ENCODE peak calls at places on chromosomes 6 and 20, in four cellular contexts. H, N, S and U are unnamed samples.

GRCh38 chr6:143187173-143187908 is 126.7 kb downstream of the AIG1 start:
- DNase-seq in S (no peak), H (no peak), N (no peak), U (no peak)

GRCh38 chr6:144017167-144018094 is 9.4 kb upstream of the PLAGL1 start:
- DNase-seq in S (no peak), H (no peak), N (no peak), U (no peak)

GRCh38 chr6:166935353-166935752 is 21.0 kb downstream of the RNASET2 start:
- DNase-seq in N (no peak), S (no peak), H (peak; percentile 6), U (no peak)

GRCh38 chr20:45080867-45081616 is 19.9 kb downstream of the KCNS1 start:
- DNase-seq in S (no peak), N (no peak), H (no peak), U (no peak)

GRCh38 chr6:97136644-97137358 is 146.2 kb downstream of the MMS22L start:
- DNase-seq in S (no peak), N (no peak), H (no peak), U (no peak)

GRCh38 chr20:19427480-19427879 is 215.0 kb downstream of the SLC24A3 start:
- DNase-seq in S (no peak), N (no peak), H (peak; percentile 54), U (peak; percentile 79)

GRCh38 chr20:31542201-31542842 is 28.1 kb downstream of the HM13 start:
- DNase-seq in H (no peak), N (no peak), S (no peak), U (no peak)

GRCh38 chr20:35171753-35172433 is at the start of gene PROCR:
- DNase-seq in S (peak; percentile 76), N (peak; percentile 87), H (peak; percentile 86), U (peak; percentile 87)

GRCh38 chr6:32058511-32058963 is 20.3 kb downstream of the CYP21A2 start:
- DNase-seq in H (no peak), N (no peak), S (no peak), U (no peak)

GRCh38 chr6:16767765-16768514 is 6.7 kb upstream of the ATXN1 start:
- DNase-seq in H (no peak), N (no peak), S (no peak), U (no peak)

GRCh38 chr20:22904411-22904810 is 130.7 kb upstream of the SSTR4 start:
- DNase-seq in N (no peak), S (no peak), H (no peak), U (no peak)

GRCh38 chr6:54874349-54875048 is 27.9 kb downstream of the FAM83B start:
- DNase-seq in H (no peak), N (no peak), S (no peak), U (no peak)

GRCh38 chr6:119241124-119241491 is 108.5 kb downstream of the MAN1A1 start:
- DNase-seq in H (no peak), S (no peak), N (no peak), U (no peak)

GRCh38 chr6:16769131-16769985 is 8.1 kb upstream of the ATXN1 start:
- DNase-seq in H (no peak), N (peak; percentile 38), S (no peak), U (no peak)

GRCh38 chr6:146028835-146029572 is at the start of gene GRM1:
- DNase-seq in S (no peak), N (peak; percentile 5), H (no peak), U (no peak)

GRCh38 chr6:169827372-169827771 is 76.0 kb downstream of the ERMARD start:
- DNase-seq in H (no peak), N (no peak), S (no peak), U (no peak)

GRCh38 chr6:136969930-136970329 is 47.8 kb downstream of the SLC35D3 start:
- DNase-seq in H (no peak), S (no peak), N (no peak), U (no peak)

GRCh38 chr20:10581823-10582222 is 92.0 kb downstream of the JAG1 start:
- DNase-seq in H (no peak), N (no peak), S (no peak), U (no peak)

GRCh38 chr6:43499028-43499815 is 10.9 kb downstream of the LRRC73 start:
- DNase-seq in N (no peak), H (no peak), S (no peak), U (no peak)

GRCh38 chr6:52929321-52930164 is 20.0 kb upstream of the GSTA3 start:
- DNase-seq in N (no peak), H (no peak), S (no peak), U (no peak)

GRCh38 chr20:37669062-37669772 is 24.6 kb upstream of the CTNNBL1 start:
- DNase-seq in H (no peak), N (no peak), S (no peak), U (no peak)

GRCh38 chr6:137784583-137784982 is 82.5 kb upstream of the TNFAIP3 start:
- DNase-seq in H (no peak), N (no peak), S (no peak), U (no peak)

GRCh38 chr20:5918856-5919633 is 31.3 kb downstream of the TRMT6 start:
- DNase-seq in N (no peak), S (no peak), H (no peak), U (no peak)

GRCh38 chr6:161031721-161032495 is 40.3 kb downstream of the MAP3K4 start:
- DNase-seq in N (no peak), H (no peak), S (no peak), U (no peak)

GRCh38 chr20:57267158-57267821 is 849 bp upstream of the BMP7 start:
- DNase-seq in H (no peak), N (no peak), S (no peak), U (no peak)
- H3K4me1 ChIP-seq in H (no peaks in the 10 kb centered on the region), N (peaks cover 19% of the 10 kb centered on the region), S (no peaks in the 10 kb centered on the region), U (peaks cover 40% of the 10 kb centered on the region)

DNA sequence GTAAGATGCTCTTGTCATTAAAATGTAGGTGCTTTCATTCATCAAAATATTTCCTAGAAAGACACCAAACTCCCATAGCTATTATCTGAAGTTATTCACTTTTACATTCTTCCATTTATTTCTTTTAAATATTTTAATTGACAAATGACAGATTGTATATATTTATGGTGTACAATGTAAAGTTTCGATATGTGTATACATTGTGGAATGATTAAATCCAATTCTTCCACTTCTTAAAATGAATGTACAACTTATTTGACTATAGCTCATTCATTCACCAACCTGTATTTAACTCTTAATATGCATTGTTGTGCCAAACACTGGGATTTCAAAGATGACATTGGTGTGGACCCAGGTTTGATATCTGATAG is 41.0 kb downstream of the CCN2 start:
- DNase-seq in N (no peak), S (no peak), H (no peak), U (no peak)
- H3K4me3 ChIP-seq in N (no peak overlapping the region), S (no peak overlapping the region), H (no peak overlapping the region), U (no peak overlapping the region)

DNA sequence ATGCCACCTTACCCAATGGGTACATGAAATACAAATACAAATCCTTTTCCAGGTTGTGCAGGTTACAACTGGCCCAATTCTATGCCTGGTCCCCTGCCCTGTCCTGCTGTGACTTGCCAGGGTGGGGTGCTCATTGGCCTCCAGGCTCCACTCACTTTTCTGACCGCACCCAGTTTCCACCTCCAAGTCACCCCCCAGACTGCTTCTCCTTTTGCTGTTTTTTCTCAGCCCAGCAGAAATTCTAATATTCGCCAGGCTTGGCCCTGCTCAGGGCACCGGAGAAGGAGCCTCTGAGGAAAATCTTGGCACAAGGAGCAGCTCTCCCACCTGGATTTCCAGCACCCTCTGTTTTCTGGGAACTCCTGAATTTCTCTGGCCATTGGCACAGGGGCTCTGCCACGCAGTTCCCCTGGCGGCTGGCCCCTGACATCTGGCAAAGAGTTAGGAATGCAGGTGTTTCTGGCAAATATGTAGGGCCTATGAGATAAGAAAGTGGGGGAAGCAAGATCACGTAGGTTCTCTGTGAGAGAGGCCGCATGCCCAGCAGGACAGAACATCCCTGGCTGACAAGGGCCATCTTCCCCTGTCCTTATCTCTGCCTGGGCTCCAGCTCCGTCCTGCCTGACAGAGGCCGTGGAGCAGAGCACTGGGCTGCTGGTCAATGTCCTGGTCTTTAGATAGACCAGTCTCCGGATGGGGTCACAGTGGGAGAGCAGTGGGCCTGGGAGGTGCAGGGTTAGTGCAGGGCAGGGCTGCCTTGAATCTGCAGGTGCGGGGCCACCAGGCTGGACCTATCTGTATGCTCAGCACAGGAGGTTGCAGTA is 2.9 kb upstream of the RAET1E start:
- DNase-seq in S (no peak), N (no peak), H (peak; percentile 45), U (no peak)
- H3K4me1 ChIP-seq in S (peaks cover under 1% of the 10 kb centered on the region), N (peaks cover 21% of the 10 kb centered on the region), H (no peaks in the 10 kb centered on the region), U (no peaks in the 10 kb centered on the region)

DNA sequence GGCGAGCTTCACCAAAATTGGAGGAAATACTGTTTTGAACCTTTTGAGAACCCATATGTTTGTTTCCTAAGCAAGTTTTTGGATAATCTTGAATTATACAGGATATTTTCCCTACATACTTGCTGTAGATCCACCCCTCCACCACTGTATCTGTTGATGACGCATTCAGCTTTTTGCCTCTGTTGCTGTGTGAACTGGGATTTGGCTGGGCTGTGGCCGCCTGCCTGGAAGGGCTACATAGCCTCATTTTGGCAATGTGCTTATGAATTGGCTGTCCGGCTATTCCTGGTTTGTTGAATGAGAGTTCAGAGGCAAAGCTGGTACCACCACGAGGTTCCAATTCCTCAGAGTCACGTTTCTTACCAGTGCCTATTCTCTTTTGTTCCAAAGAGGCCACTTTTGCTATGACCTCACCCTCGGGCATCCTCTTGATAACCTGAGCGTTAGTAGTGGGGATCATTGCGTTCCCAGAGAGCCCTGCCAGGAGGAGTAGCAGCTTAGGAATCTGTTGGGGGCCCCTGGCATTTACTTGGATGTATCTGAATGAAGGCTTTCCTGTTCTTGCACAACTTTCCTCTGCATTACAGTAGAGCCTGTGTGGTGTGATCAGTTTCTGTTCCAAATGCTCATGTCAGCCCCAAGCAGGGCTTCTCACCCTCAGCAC is 6.4 kb downstream of the FAM83D start:
- DNase-seq in S (no peak), N (no peak), H (no peak), U (no peak)
- H3K4me3 ChIP-seq in S (no peak overlapping the region), N (no peak overlapping the region), H (no peak overlapping the region), U (no peak overlapping the region)

DNA sequence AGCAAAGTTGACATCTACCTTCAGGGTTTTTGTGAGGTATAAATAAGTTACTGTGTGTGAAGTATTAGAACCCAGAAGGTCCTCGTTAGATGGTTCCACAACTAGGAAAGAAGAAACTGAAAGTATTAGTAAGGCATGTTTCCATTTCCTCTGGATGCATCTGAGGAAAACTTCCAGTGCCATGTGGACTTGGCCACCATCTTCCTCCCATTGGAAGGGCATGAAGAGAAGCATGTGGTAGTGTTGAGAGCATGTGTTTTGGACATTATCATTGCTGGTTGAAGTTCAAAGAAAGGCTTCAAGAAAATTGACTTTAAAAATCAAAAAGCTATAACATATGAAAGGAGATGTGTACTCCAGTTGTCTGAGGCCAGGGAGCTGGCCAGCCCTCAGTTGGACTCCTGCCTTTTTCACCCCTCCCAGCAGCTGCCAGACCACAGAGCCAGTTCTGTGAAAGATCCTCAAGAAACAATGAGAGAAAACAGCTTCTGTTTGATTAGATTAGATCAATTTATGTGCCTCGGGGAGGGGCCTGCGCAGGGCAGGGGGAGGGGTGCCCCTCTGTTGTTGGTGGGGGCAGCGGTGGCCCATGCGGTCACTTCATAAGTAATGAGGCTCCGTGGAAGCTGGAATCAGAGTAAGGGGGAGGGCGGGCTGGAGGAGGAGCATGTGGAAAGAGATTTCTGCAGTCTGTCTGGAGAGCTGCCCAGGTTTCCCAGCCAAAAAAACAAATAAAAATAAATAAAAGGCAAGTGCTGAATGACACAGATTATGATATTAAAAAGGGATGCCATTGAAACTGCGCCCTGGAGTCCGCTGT is 154.0 kb downstream of the JARID2 start:
- DNase-seq in H (peak; percentile 47), N (peak; percentile 60), S (peak; percentile 68), U (no peak)
- H3K4me1 ChIP-seq in H (peaks cover 18% of the 10 kb centered on the region), N (peaks cover 33% of the 10 kb centered on the region), S (peaks cover 23% of the 10 kb centered on the region), U (peaks cover 49% of the 10 kb centered on the region)

DNA sequence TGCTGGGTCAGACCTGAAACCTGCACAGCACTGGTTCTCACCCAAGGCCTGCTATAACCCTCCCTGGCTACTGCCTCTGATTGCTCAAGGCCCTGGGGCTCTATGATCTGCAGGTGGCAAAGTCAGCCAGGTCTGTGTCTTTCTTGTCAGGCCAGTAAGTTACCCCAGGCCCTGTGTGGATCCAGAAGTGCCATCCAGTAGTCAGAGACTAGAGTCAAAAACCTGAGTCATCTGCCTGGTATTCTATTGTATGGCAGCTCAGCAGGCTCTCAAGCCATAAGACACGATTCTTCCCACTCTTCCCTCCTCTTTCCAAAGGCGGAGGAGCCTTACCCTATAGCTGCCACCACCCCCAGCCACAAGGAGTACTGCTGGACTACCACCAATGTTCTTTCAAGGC is 593.0 kb downstream of the FRK start:
- DNase-seq in H (no peak), S (no peak), N (no peak), U (no peak)
- H3K4me3 ChIP-seq in H (no peak overlapping the region), S (no peak overlapping the region), N (no peak overlapping the region), U (no peak overlapping the region)